ENCODE peak calls at places on chromosomes 6 and 20, in nine cellular contexts. One of them, this sample, is unnamed.

GRCh38 chr6:32254761-32255211 is 30.9 kb upstream of the NOTCH4 start:
- DNase-seq in sciatic nerve: no peak
- DNase-seq in cerebellar cortex: peak; percentile 7
- DNase-seq in GM04503: no peak
- DNase-seq in AML-193: no peak
- DNase-seq in DND-41: no peak
- DNase-seq in uterus: peak; percentile 36
- DNase-seq in stimulated activated naive CD8-positive, alpha-beta T cell treated with anti-CD3 and anti-CD28 coated beads, Interleukin-15, Interleukin-2, amounts not matched to agents 100 U/mL and 50 U/mL, for 24 hours: no peak
- DNase-seq in progenitor cell of endocrine pancreas: no peak
- DNase-seq in this sample: no peak

GRCh38 chr20:51985013-51985415 is 182.7 kb upstream of the SALL4 start:
- DNase-seq in progenitor cell of endocrine pancreas: no peak
- DNase-seq in AML-193: no peak
- DNase-seq in uterus: peak; percentile 17
- DNase-seq in GM04503: peak; percentile 97
- DNase-seq in stimulated activated naive CD8-positive, alpha-beta T cell treated with anti-CD3 and anti-CD28 coated beads, Interleukin-15, Interleukin-2, amounts not matched to agents 100 U/mL and 50 U/mL, for 24 hours: no peak
- DNase-seq in sciatic nerve: no peak
- DNase-seq in cerebellar cortex: no peak
- DNase-seq in DND-41: no peak
- DNase-seq in this sample: no peak

GRCh38 chr6:46688966-46689335 is 1.3 kb downstream of the TDRD6 start:
- DNase-seq in AML-193: no peak
- DNase-seq in stimulated activated naive CD8-positive, alpha-beta T cell treated with anti-CD3 and anti-CD28 coated beads, Interleukin-15, Interleukin-2, amounts not matched to agents 100 U/mL and 50 U/mL, for 24 hours: no peak
- DNase-seq in GM04503: no peak
- DNase-seq in DND-41: no peak
- DNase-seq in uterus: no peak
- DNase-seq in sciatic nerve: no peak
- DNase-seq in cerebellar cortex: no peak
- DNase-seq in progenitor cell of endocrine pancreas: no peak
- DNase-seq in this sample: no peak

GRCh38 chr20:60283281-60283680 is 325.1 kb downstream of the CDH26 start:
- DNase-seq in cerebellar cortex: no peak
- DNase-seq in AML-193: no peak
- DNase-seq in sciatic nerve: no peak
- DNase-seq in GM04503: no peak
- DNase-seq in uterus: no peak
- DNase-seq in DND-41: no peak
- DNase-seq in stimulated activated naive CD8-positive, alpha-beta T cell treated with anti-CD3 and anti-CD28 coated beads, Interleukin-15, Interleukin-2, amounts not matched to agents 100 U/mL and 50 U/mL, for 24 hours: no peak
- DNase-seq in progenitor cell of endocrine pancreas: no peak
- DNase-seq in this sample: no peak

GRCh38 chr6:132708771-132709170 is 5.1 kb downstream of the VNN1 start:
- DNase-seq in AML-193: no peak
- DNase-seq in progenitor cell of endocrine pancreas: no peak
- DNase-seq in DND-41: no peak
- DNase-seq in sciatic nerve: no peak
- DNase-seq in stimulated activated naive CD8-positive, alpha-beta T cell treated with anti-CD3 and anti-CD28 coated beads, Interleukin-15, Interleukin-2, amounts not matched to agents 100 U/mL and 50 U/mL, for 24 hours: no peak
- DNase-seq in GM04503: no peak
- DNase-seq in uterus: no peak
- DNase-seq in cerebellar cortex: no peak
- DNase-seq in this sample: no peak

GRCh38 chr6:127514396-127515227 is 4.5 kb downstream of the MTCL3 start:
- DNase-seq in uterus: no peak
- DNase-seq in progenitor cell of endocrine pancreas: peak; percentile 19
- DNase-seq in sciatic nerve: peak; percentile 64
- DNase-seq in cerebellar cortex: peak; percentile 75
- DNase-seq in AML-193: no peak
- DNase-seq in stimulated activated naive CD8-positive, alpha-beta T cell treated with anti-CD3 and anti-CD28 coated beads, Interleukin-15, Interleukin-2, amounts not matched to agents 100 U/mL and 50 U/mL, for 24 hours: peak; percentile 51
- DNase-seq in DND-41: no peak
- DNase-seq in GM04503: no peak
- DNase-seq in this sample: no peak

GRCh38 chr6:155187096-155187495 is 76.7 kb upstream of the CLDN20 start:
- DNase-seq in GM04503: no peak
- DNase-seq in sciatic nerve: no peak
- DNase-seq in cerebellar cortex: no peak
- DNase-seq in DND-41: no peak
- DNase-seq in AML-193: peak; percentile 33
- DNase-seq in progenitor cell of endocrine pancreas: no peak
- DNase-seq in uterus: no peak
- DNase-seq in stimulated activated naive CD8-positive, alpha-beta T cell treated with anti-CD3 and anti-CD28 coated beads, Interleukin-15, Interleukin-2, amounts not matched to agents 100 U/mL and 50 U/mL, for 24 hours: no peak
- DNase-seq in this sample: no peak

GRCh38 chr20:18272451-18272850 is 15.9 kb upstream of the ZNF133 start:
- DNase-seq in uterus: no peak
- DNase-seq in stimulated activated naive CD8-positive, alpha-beta T cell treated with anti-CD3 and anti-CD28 coated beads, Interleukin-15, Interleukin-2, amounts not matched to agents 100 U/mL and 50 U/mL, for 24 hours: no peak
- DNase-seq in AML-193: peak; percentile 3
- DNase-seq in GM04503: no peak
- DNase-seq in DND-41: no peak
- DNase-seq in progenitor cell of endocrine pancreas: no peak
- DNase-seq in sciatic nerve: peak; percentile 72
- DNase-seq in cerebellar cortex: no peak
- DNase-seq in this sample: no peak

GRCh38 chr6:113564401-113565161 is 292.6 kb upstream of the MARCKS start:
- DNase-seq in sciatic nerve: peak; percentile 88
- DNase-seq in uterus: peak; percentile 70
- DNase-seq in stimulated activated naive CD8-positive, alpha-beta T cell treated with anti-CD3 and anti-CD28 coated beads, Interleukin-15, Interleukin-2, amounts not matched to agents 100 U/mL and 50 U/mL, for 24 hours: no peak
- DNase-seq in GM04503: peak; percentile 94
- DNase-seq in DND-41: no peak
- DNase-seq in cerebellar cortex: peak; percentile 99
- DNase-seq in progenitor cell of endocrine pancreas: peak; percentile 10
- DNase-seq in AML-193: no peak
- DNase-seq in this sample: peak; percentile 36

GRCh38 chr20:50518270-50518721 is 8.1 kb downstream of the PTPN1 start:
- DNase-seq in progenitor cell of endocrine pancreas: no peak
- DNase-seq in cerebellar cortex: no peak
- DNase-seq in stimulated activated naive CD8-positive, alpha-beta T cell treated with anti-CD3 and anti-CD28 coated beads, Interleukin-15, Interleukin-2, amounts not matched to agents 100 U/mL and 50 U/mL, for 24 hours: no peak
- DNase-seq in DND-41: no peak
- DNase-seq in uterus: no peak
- DNase-seq in GM04503: no peak
- DNase-seq in AML-193: no peak
- DNase-seq in sciatic nerve: no peak
- DNase-seq in this sample: no peak

GRCh38 chr6:169977434-169978265 is 226.2 kb downstream of the ERMARD start:
- DNase-seq in DND-41: no peak
- DNase-seq in stimulated activated naive CD8-positive, alpha-beta T cell treated with anti-CD3 and anti-CD28 coated beads, Interleukin-15, Interleukin-2, amounts not matched to agents 100 U/mL and 50 U/mL, for 24 hours: no peak
- DNase-seq in cerebellar cortex: no peak
- DNase-seq in AML-193: no peak
- DNase-seq in sciatic nerve: peak; percentile 35
- DNase-seq in GM04503: no peak
- DNase-seq in uterus: no peak
- DNase-seq in progenitor cell of endocrine pancreas: no peak
- DNase-seq in this sample: no peak

GRCh38 chr6:31416394-31417014 is 13.1 kb downstream of the MICA start:
- DNase-seq in AML-193: no peak
- DNase-seq in sciatic nerve: no peak
- DNase-seq in GM04503: no peak
- DNase-seq in uterus: no peak
- DNase-seq in stimulated activated naive CD8-positive, alpha-beta T cell treated with anti-CD3 and anti-CD28 coated beads, Interleukin-15, Interleukin-2, amounts not matched to agents 100 U/mL and 50 U/mL, for 24 hours: no peak
- DNase-seq in progenitor cell of endocrine pancreas: no peak
- DNase-seq in DND-41: no peak
- DNase-seq in cerebellar cortex: no peak
- DNase-seq in this sample: no peak

GRCh38 chr6:169810066-169810989 is 58.9 kb downstream of the ERMARD start:
- DNase-seq in cerebellar cortex: no peak
- DNase-seq in stimulated activated naive CD8-positive, alpha-beta T cell treated with anti-CD3 and anti-CD28 coated beads, Interleukin-15, Interleukin-2, amounts not matched to agents 100 U/mL and 50 U/mL, for 24 hours: no peak
- DNase-seq in sciatic nerve: no peak
- DNase-seq in GM04503: no peak
- DNase-seq in DND-41: no peak
- DNase-seq in uterus: no peak
- DNase-seq in progenitor cell of endocrine pancreas: peak; percentile 62
- DNase-seq in AML-193: no peak
- DNase-seq in this sample: no peak

GRCh38 chr6:169805242-169805838 is 53.9 kb downstream of the ERMARD start:
- DNase-seq in stimulated activated naive CD8-positive, alpha-beta T cell treated with anti-CD3 and anti-CD28 coated beads, Interleukin-15, Interleukin-2, amounts not matched to agents 100 U/mL and 50 U/mL, for 24 hours: no peak
- DNase-seq in AML-193: no peak
- DNase-seq in DND-41: no peak
- DNase-seq in uterus: no peak
- DNase-seq in GM04503: no peak
- DNase-seq in progenitor cell of endocrine pancreas: no peak
- DNase-seq in sciatic nerve: no peak
- DNase-seq in cerebellar cortex: no peak
- DNase-seq in this sample: no peak

GRCh38 chr20:51862796-51863195 is 60.5 kb upstream of the SALL4 start:
- DNase-seq in GM04503: no peak
- DNase-seq in progenitor cell of endocrine pancreas: no peak
- DNase-seq in sciatic nerve: no peak
- DNase-seq in cerebellar cortex: no peak
- DNase-seq in uterus: no peak
- DNase-seq in stimulated activated naive CD8-positive, alpha-beta T cell treated with anti-CD3 and anti-CD28 coated beads, Interleukin-15, Interleukin-2, amounts not matched to agents 100 U/mL and 50 U/mL, for 24 hours: no peak
- DNase-seq in AML-193: no peak
- DNase-seq in DND-41: no peak
- DNase-seq in this sample: no peak

GRCh38 chr20:61802721-61803311 is 262.9 kb downstream of the TAF4 start:
- DNase-seq in progenitor cell of endocrine pancreas: no peak
- DNase-seq in uterus: no peak
- DNase-seq in GM04503: no peak
- DNase-seq in DND-41: no peak
- DNase-seq in sciatic nerve: no peak
- DNase-seq in AML-193: no peak
- DNase-seq in stimulated activated naive CD8-positive, alpha-beta T cell treated with anti-CD3 and anti-CD28 coated beads, Interleukin-15, Interleukin-2, amounts not matched to agents 100 U/mL and 50 U/mL, for 24 hours: no peak
- DNase-seq in cerebellar cortex: no peak
- DNase-seq in this sample: no peak

GRCh38 chr20:40488401-40488800 is 200.6 kb downstream of the MAFB start:
- DNase-seq in DND-41: no peak
- DNase-seq in progenitor cell of endocrine pancreas: no peak
- DNase-seq in sciatic nerve: no peak
- DNase-seq in GM04503: no peak
- DNase-seq in stimulated activated naive CD8-positive, alpha-beta T cell treated with anti-CD3 and anti-CD28 coated beads, Interleukin-15, Interleukin-2, amounts not matched to agents 100 U/mL and 50 U/mL, for 24 hours: no peak
- DNase-seq in cerebellar cortex: no peak
- DNase-seq in AML-193: no peak
- DNase-seq in uterus: no peak
- DNase-seq in this sample: no peak

GRCh38 chr20:46021361-46022359 is 7.4 kb upstream of the SLC12A5 start:
- DNase-seq in AML-193: peak; percentile 19
- DNase-seq in DND-41: peak; percentile 81
- DNase-seq in progenitor cell of endocrine pancreas: peak; percentile 69
- DNase-seq in stimulated activated naive CD8-positive, alpha-beta T cell treated with anti-CD3 and anti-CD28 coated beads, Interleukin-15, Interleukin-2, amounts not matched to agents 100 U/mL and 50 U/mL, for 24 hours: peak; percentile 70
- DNase-seq in uterus: no peak
- DNase-seq in cerebellar cortex: peak; percentile 77
- DNase-seq in GM04503: no peak
- DNase-seq in sciatic nerve: no peak
- DNase-seq in this sample: no peak

GRCh38 chr6:85675030-85675819 is 32.5 kb upstream of the SYNCRIP start:
- DNase-seq in sciatic nerve: no peak
- DNase-seq in cerebellar cortex: peak; percentile 35
- DNase-seq in GM04503: no peak
- DNase-seq in stimulated activated naive CD8-positive, alpha-beta T cell treated with anti-CD3 and anti-CD28 coated beads, Interleukin-15, Interleukin-2, amounts not matched to agents 100 U/mL and 50 U/mL, for 24 hours: peak; percentile 23
- DNase-seq in progenitor cell of endocrine pancreas: no peak
- DNase-seq in AML-193: no peak
- DNase-seq in DND-41: no peak
- DNase-seq in uterus: no peak
- DNase-seq in this sample: no peak

GRCh38 chr6:41566961-41567360 is 20.8 kb downstream of the FOXP4 start:
- DNase-seq in AML-193: no peak
- DNase-seq in DND-41: no peak
- DNase-seq in stimulated activated naive CD8-positive, alpha-beta T cell treated with anti-CD3 and anti-CD28 coated beads, Interleukin-15, Interleukin-2, amounts not matched to agents 100 U/mL and 50 U/mL, for 24 hours: no peak
- DNase-seq in cerebellar cortex: no peak
- DNase-seq in progenitor cell of endocrine pancreas: no peak
- DNase-seq in uterus: no peak
- DNase-seq in sciatic nerve: no peak
- DNase-seq in GM04503: no peak
- DNase-seq in this sample: no peak

GRCh38 chr6:4358414-4359107 is 223.2 kb upstream of the ECI2 start:
- DNase-seq in AML-193: no peak
- DNase-seq in uterus: peak; percentile 87
- DNase-seq in sciatic nerve: peak; percentile 75
- DNase-seq in DND-41: no peak
- DNase-seq in GM04503: peak; percentile 99
- DNase-seq in progenitor cell of endocrine pancreas: no peak
- DNase-seq in cerebellar cortex: peak; percentile 67
- DNase-seq in stimulated activated naive CD8-positive, alpha-beta T cell treated with anti-CD3 and anti-CD28 coated beads, Interleukin-15, Interleukin-2, amounts not matched to agents 100 U/mL and 50 U/mL, for 24 hours: peak; percentile 13
- DNase-seq in this sample: peak; percentile 95

GRCh38 chr6:1296079-1296478 is 15.8 kb upstream of the FOXQ1 start:
- DNase-seq in progenitor cell of endocrine pancreas: no peak
- DNase-seq in DND-41: no peak
- DNase-seq in AML-193: no peak
- DNase-seq in GM04503: no peak
- DNase-seq in stimulated activated naive CD8-positive, alpha-beta T cell treated with anti-CD3 and anti-CD28 coated beads, Interleukin-15, Interleukin-2, amounts not matched to agents 100 U/mL and 50 U/mL, for 24 hours: no peak
- DNase-seq in cerebellar cortex: no peak
- DNase-seq in sciatic nerve: no peak
- DNase-seq in uterus: no peak
- DNase-seq in this sample: no peak

GRCh38 chr6:89310929-89311328 is 4.2 kb downstream of the GABRR2 start:
- DNase-seq in AML-193: no peak
- DNase-seq in uterus: no peak
- DNase-seq in progenitor cell of endocrine pancreas: no peak
- DNase-seq in GM04503: peak; percentile 25
- DNase-seq in cerebellar cortex: no peak
- DNase-seq in stimulated activated naive CD8-positive, alpha-beta T cell treated with anti-CD3 and anti-CD28 coated beads, Interleukin-15, Interleukin-2, amounts not matched to agents 100 U/mL and 50 U/mL, for 24 hours: no peak
- DNase-seq in sciatic nerve: no peak
- DNase-seq in DND-41: no peak
- DNase-seq in this sample: no peak

GRCh38 chr20:9476174-9476573 is 38.2 kb upstream of the LAMP5 start:
- DNase-seq in GM04503: no peak
- DNase-seq in AML-193: no peak
- DNase-seq in progenitor cell of endocrine pancreas: no peak
- DNase-seq in cerebellar cortex: no peak
- DNase-seq in sciatic nerve: no peak
- DNase-seq in uterus: no peak
- DNase-seq in DND-41: no peak
- DNase-seq in stimulated activated naive CD8-positive, alpha-beta T cell treated with anti-CD3 and anti-CD28 coated beads, Interleukin-15, Interleukin-2, amounts not matched to agents 100 U/mL and 50 U/mL, for 24 hours: no peak
- DNase-seq in this sample: no peak

GRCh38 chr6:44194326-44194725 is 22.4 kb upstream of the MYMX start:
- DNase-seq in stimulated activated naive CD8-positive, alpha-beta T cell treated with anti-CD3 and anti-CD28 coated beads, Interleukin-15, Interleukin-2, amounts not matched to agents 100 U/mL and 50 U/mL, for 24 hours: no peak
- DNase-seq in progenitor cell of endocrine pancreas: no peak
- DNase-seq in cerebellar cortex: no peak
- DNase-seq in uterus: no peak
- DNase-seq in DND-41: no peak
- DNase-seq in AML-193: no peak
- DNase-seq in sciatic nerve: no peak
- DNase-seq in GM04503: no peak
- DNase-seq in this sample: no peak

GRCh38 chr20:58891686-58892125 is 39.2 kb downstream of the GNAS start:
- DNase-seq in uterus: peak; percentile 40
- DNase-seq in stimulated activated naive CD8-positive, alpha-beta T cell treated with anti-CD3 and anti-CD28 coated beads, Interleukin-15, Interleukin-2, amounts not matched to agents 100 U/mL and 50 U/mL, for 24 hours: peak; percentile 46
- DNase-seq in cerebellar cortex: no peak
- DNase-seq in GM04503: no peak
- DNase-seq in sciatic nerve: no peak
- DNase-seq in DND-41: no peak
- DNase-seq in AML-193: no peak
- DNase-seq in progenitor cell of endocrine pancreas: no peak
- DNase-seq in this sample: no peak

GRCh38 chr6:150271172-150271500 is 97.7 kb upstream of the IYD start:
- DNase-seq in stimulated activated naive CD8-positive, alpha-beta T cell treated with anti-CD3 and anti-CD28 coated beads, Interleukin-15, Interleukin-2, amounts not matched to agents 100 U/mL and 50 U/mL, for 24 hours: no peak
- DNase-seq in cerebellar cortex: no peak
- DNase-seq in GM04503: no peak
- DNase-seq in progenitor cell of endocrine pancreas: no peak
- DNase-seq in DND-41: no peak
- DNase-seq in sciatic nerve: no peak
- DNase-seq in AML-193: no peak
- DNase-seq in uterus: no peak
- DNase-seq in this sample: no peak

GRCh38 chr20:49603209-49603627 is 35.3 kb upstream of the PTGIS start:
- DNase-seq in GM04503: no peak
- DNase-seq in stimulated activated naive CD8-positive, alpha-beta T cell treated with anti-CD3 and anti-CD28 coated beads, Interleukin-15, Interleukin-2, amounts not matched to agents 100 U/mL and 50 U/mL, for 24 hours: no peak
- DNase-seq in uterus: peak; percentile 69
- DNase-seq in progenitor cell of endocrine pancreas: no peak
- DNase-seq in sciatic nerve: no peak
- DNase-seq in cerebellar cortex: peak; percentile 85
- DNase-seq in DND-41: no peak
- DNase-seq in AML-193: no peak
- DNase-seq in this sample: no peak

GRCh38 chr6:145531822-145532221 is 203.5 kb downstream of the EPM2A start:
- DNase-seq in cerebellar cortex: no peak
- DNase-seq in AML-193: no peak
- DNase-seq in uterus: no peak
- DNase-seq in GM04503: no peak
- DNase-seq in stimulated activated naive CD8-positive, alpha-beta T cell treated with anti-CD3 and anti-CD28 coated beads, Interleukin-15, Interleukin-2, amounts not matched to agents 100 U/mL and 50 U/mL, for 24 hours: no peak
- DNase-seq in DND-41: no peak
- DNase-seq in sciatic nerve: no peak
- DNase-seq in progenitor cell of endocrine pancreas: no peak
- DNase-seq in this sample: no peak

GRCh38 chr20:32559753-32560380 is 25.3 kb downstream of the NOL4L start:
- DNase-seq in stimulated activated naive CD8-positive, alpha-beta T cell treated with anti-CD3 and anti-CD28 coated beads, Interleukin-15, Interleukin-2, amounts not matched to agents 100 U/mL and 50 U/mL, for 24 hours: no peak
- DNase-seq in uterus: no peak
- DNase-seq in GM04503: no peak
- DNase-seq in progenitor cell of endocrine pancreas: no peak
- DNase-seq in DND-41: no peak
- DNase-seq in AML-193: no peak
- DNase-seq in sciatic nerve: no peak
- DNase-seq in cerebellar cortex: no peak
- DNase-seq in this sample: no peak

GRCh38 chr6:158015188-158015506 is 33.5 kb downstream of the SYNJ2 start:
- DNase-seq in GM04503: no peak
- DNase-seq in AML-193: no peak
- DNase-seq in progenitor cell of endocrine pancreas: no peak
- DNase-seq in cerebellar cortex: no peak
- DNase-seq in DND-41: no peak
- DNase-seq in sciatic nerve: no peak
- DNase-seq in uterus: no peak
- DNase-seq in stimulated activated naive CD8-positive, alpha-beta T cell treated with anti-CD3 and anti-CD28 coated beads, Interleukin-15, Interleukin-2, amounts not matched to agents 100 U/mL and 50 U/mL, for 24 hours: no peak
- DNase-seq in this sample: no peak

This sample was measured in GOT3.